ENCODE peak calls at places on chromosome 17, in eight cellular contexts. G is fibroblast of lung, D is transverse colon, B is adrenal gland, L is ascending aorta, Q is body of pancreas, X is AG09309, K is A549. Z is an unnamed sample.
A peak's percentile ranks its signal among the peaks of the same experiment; 100 is the strongest.

GRCh38 chr17:10072086-10072485 is 126.3 kb downstream of the GAS7 start:
- DNase-seq in G (no peak), D (no peak), B (no peak), L (no peak), Q (no peak), X (no peak), K (no peak), Z (no peak)

GRCh38 chr17:16470302-16470701 is 21.7 kb downstream of the LRRC75A start:
- DNase-seq in G (no peak), D (no peak), B (no peak), L (no peak), Q (no peak), X (no peak), K (no peak), Z (no peak)

GRCh38 chr17:1733759-1734158 is 8.9 kb upstream of the SERPINF2 start:
- DNase-seq in G (no peak), D (no peak), B (no peak), L (no peak), Q (no peak), X (no peak), K (no peak), Z (no peak)

GRCh38 chr17:36674278-36674650 is 72.9 kb downstream of the MRM1 start:
- DNase-seq in G (no peak), D (peak; percentile 20), B (no peak), L (no peak), Q (no peak), X (no peak), K (no peak), Z (no peak)

GRCh38 chr17:1752425-1752941 is 9.4 kb upstream of the SERPINF1 start:
- DNase-seq in G (no peak), D (peak; percentile 66), B (peak; percentile 86), L (no peak), Q (peak; percentile 66), X (no peak), K (peak; percentile 83), Z (no peak)

GRCh38 chr17:27153005-27153404 is 140.9 kb upstream of the WSB1 start:
- DNase-seq in G (no peak), D (no peak), B (no peak), L (no peak), Q (no peak), X (peak; percentile 24), K (no peak), Z (no peak)

GRCh38 chr17:33725675-33726271 is 432.7 kb upstream of the ASIC2 start:
- DNase-seq in G (peak; percentile 5), D (peak; percentile 24), B (peak; percentile 51), L (no peak), Q (peak; percentile 48), X (no peak), K (peak; percentile 49), Z (no peak)

GRCh38 chr17:44587339-44587738 is 30.1 kb downstream of the FZD2 start:
- DNase-seq in G (peak; percentile 76), D (no peak), B (peak; percentile 92), L (peak; percentile 90), Q (no peak), X (peak; percentile 75), K (peak; percentile 96), Z (peak; percentile 100)

GRCh38 chr17:35312790-35313711 is 60.4 kb downstream of the SLFN11 start:
- DNase-seq in G (peak; percentile 81), D (peak; percentile 51), B (peak; percentile 63), L (peak; percentile 69), Q (peak; percentile 35), X (peak; percentile 46), K (peak; percentile 69), Z (peak; percentile 17)

GRCh38 chr17:76547642-76548202 is 7.9 kb downstream of the PRCD start:
- DNase-seq in G (no peak), D (no peak), B (no peak), L (no peak), Q (no peak), X (no peak), K (no peak), Z (no peak)
- TF ChIP-seq CTCF in G (no peak), D (no peak), B (no peak), L (no peak), Q (no peak), X (no peak), K (no peak), Z (no peak)

GRCh38 chr17:7184091-7184488 is 4.9 kb upstream of the ASGR1 start:
- DNase-seq in G (no peak), D (peak; percentile 82), B (peak; percentile 62), L (no peak), Q (peak; percentile 69), X (no peak), K (no peak), Z (no peak)

GRCh38 chr17:7179317-7180254 is at the start of gene ASGR1:
- DNase-seq in G (no peak), D (no peak), B (no peak), L (no peak), Q (no peak), X (no peak), K (no peak), Z (no peak)

GRCh38 chr17:7184647-7185046 is 5.5 kb upstream of the ASGR1 start:
- DNase-seq in G (no peak), D (no peak), B (no peak), L (no peak), Q (no peak), X (no peak), K (no peak), Z (no peak)

GRCh38 chr17:7186241-7186640 is 7.1 kb upstream of the ASGR1 start:
- DNase-seq in G (no peak), D (no peak), B (no peak), L (no peak), Q (no peak), X (no peak), K (peak; percentile 37), Z (no peak)

GRCh38 chr17:7183433-7184090 is 4.4 kb upstream of the ASGR1 start:
- DNase-seq in G (no peak), D (no peak), B (peak; percentile 62), L (no peak), Q (no peak), X (no peak), K (no peak), Z (no peak)
- H3K4me3 ChIP-seq in G (no peak overlapping the region), D (no peak overlapping the region), B (no peak overlapping the region), L (no peak overlapping the region), Q (no peak overlapping the region), X (no peak overlapping the region), K (no peak overlapping the region), Z (no peak overlapping the region)

GRCh38 chr17:38577244-38577643 is 28.5 kb downstream of the SRCIN1 start:
- DNase-seq in G (no peak), D (no peak), B (no peak), L (no peak), Q (no peak), X (no peak), K (no peak), Z (no peak)
- TF ChIP-seq CTCF in G (no peak), D (no peak), B (no peak), L (no peak), Q (no peak), X (no peak), K (no peak), Z (peak; percentile 21)

DNA sequence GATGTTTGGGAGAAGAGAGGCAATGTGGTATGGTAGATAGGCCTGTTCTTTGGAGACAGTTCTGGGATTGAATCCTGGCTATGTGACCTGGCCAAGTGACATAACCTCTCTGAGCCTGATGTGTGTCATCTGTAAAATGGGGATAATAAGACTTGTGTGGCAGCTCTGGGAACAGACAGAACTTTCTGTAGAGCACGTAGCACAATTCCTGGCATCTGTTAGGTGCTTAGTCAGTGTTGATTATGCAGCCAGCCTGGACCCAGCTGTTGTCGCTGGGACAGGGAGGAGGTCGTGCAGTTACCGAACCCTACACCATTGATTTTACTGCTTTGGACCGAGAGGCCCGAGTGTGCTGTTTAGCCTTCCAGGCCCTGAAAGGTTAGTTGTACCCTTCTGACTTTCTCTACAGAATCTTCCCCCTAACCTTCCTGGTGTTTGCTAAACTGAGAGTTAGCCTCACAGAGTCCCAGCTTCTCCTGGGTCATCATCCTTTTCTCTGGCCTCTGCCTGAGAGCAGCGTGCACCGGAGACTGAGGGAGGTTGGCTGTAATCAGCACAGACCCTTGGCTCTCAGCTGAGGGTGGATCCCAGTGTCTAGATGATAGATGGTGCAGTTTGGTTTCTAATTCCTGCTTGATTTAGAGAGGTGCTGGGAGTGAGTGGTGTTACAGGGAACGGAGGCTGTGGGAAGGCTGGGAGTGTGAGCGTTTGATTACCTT is 31.9 kb downstream of the MSI2 start:
- DNase-seq in G (peak; percentile 56), D (no peak), B (peak; percentile 46), L (no peak), Q (no peak), X (no peak), K (no peak), Z (no peak)
- H3K4me3 ChIP-seq in G (no peak overlapping the region), D (no peak overlapping the region), B (no peak overlapping the region), L (peak overlapping the region; percentile 17), Q (no peak overlapping the region), X (no peak overlapping the region), K (no peak overlapping the region), Z (no peak overlapping the region)

DNA sequence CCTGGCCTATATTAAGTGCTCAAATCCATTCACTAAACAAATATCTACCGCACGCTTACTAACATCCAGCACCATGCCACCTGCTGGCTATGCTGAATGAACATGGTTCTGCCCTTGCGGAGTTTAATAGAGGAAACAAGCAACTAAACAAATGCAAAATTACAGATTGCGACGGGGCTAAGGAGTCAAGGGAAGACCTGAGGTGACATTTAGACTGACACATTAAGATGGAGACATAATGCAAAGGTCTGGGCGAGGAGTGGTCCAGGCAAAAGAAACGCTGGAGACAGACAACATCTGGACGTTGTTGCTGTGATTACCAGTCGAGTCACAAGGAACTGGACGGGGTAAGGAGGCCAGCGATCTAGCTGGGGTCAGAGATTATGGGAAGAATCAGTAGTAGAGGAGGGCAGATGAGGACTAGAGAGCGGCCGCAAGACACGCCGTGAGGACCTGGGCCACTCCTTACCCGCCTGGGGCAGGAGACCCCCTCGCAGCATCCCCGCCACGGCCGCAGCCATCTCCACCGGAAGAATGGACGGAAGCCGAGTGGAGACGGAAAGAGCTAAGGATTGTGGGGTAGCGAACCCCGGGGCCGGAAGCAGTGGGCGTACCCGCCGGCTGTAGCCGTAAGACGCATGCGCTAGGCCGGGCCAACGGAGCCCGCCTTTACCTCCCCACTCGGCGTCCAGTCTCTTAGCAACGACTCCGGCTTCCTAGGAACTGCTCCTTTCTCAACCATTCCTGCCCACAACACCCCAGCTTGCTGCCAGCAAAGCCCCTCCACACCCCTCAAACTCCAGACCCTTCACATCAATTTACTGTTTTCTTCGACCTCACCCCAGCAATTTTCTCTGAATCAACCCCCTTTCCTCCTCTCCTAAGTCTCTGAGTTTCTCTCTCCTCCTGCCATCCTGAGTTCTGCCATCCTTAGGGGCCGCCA is at the start of the genes LRRC46 and MRPL10:
- DNase-seq in G (peak; percentile 92), D (peak; percentile 95), B (peak; percentile 94), L (peak; percentile 95), Q (peak; percentile 93), X (peak; percentile 67), K (peak; percentile 99), Z (peak; percentile 66)
- TF ChIP-seq CTCF in G (peak; percentile 27), D (peak; percentile 15), B (peak; percentile 22), L (peak; percentile 26), Q (no peak), X (peak; percentile 44), K (peak; percentile 55), Z (peak; percentile 63)

DNA sequence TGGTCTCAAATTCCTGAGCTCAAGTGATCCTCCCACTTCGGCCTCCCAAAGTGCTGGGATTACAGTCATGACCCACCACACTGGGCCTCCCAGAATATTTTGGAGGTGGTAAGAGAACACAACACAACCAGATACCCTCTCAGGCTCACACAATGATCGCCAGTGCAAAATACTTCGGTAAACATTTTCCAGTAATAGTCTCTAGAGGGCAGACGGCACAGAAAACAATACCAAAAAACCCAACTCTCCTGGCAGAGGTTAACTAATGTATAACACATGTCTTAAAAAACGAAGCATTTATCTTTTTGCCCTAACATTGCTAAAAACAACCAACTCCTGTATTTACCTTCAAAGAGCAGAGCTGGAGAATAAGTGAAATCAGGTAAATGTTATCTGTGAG is 10.5 kb downstream of the NUFIP2 start:
- DNase-seq in G (no peak), D (no peak), B (no peak), L (no peak), Q (no peak), X (no peak), K (no peak), Z (no peak)
- H3K4me3 ChIP-seq in G (no peak overlapping the region), D (no peak overlapping the region), B (no peak overlapping the region), L (peak overlapping the region; percentile 23), Q (no peak overlapping the region), X (no peak overlapping the region), K (no peak overlapping the region), Z (no peak overlapping the region)

Z was measured in retinal pigment epithelial cell.